ENCODE peak calls at places on chromosome 11, in six cellular contexts. L, E, U, H, B and K are unnamed samples.

GRCh38 chr11:112157274-112157766 is 6.6 kb downstream of the IL18 start:
- DNase-seq in L (no peak), E (peak; percentile 99), U (no peak), H (no peak), B (peak; percentile 99), K (peak; percentile 97)

GRCh38 chr11:61696602-61697001 is 16.4 kb downstream of the DAGLA start:
- DNase-seq in L (no peak), E (no peak), U (no peak), H (no peak), B (no peak), K (no peak)

GRCh38 chr11:63909621-63910506 is 7.1 kb downstream of the RCOR2 start:
- DNase-seq in L (no peak), E (no peak), U (no peak), H (no peak), B (no peak), K (no peak)

GRCh38 chr11:8102296-8102915 is 21.4 kb downstream of the TUB start:
- DNase-seq in L (peak; percentile 23), E (no peak), U (no peak), H (no peak), B (no peak), K (no peak)

GRCh38 chr11:35179466-35180135 is 40.6 kb downstream of the CD44 start:
- DNase-seq in L (no peak), E (no peak), U (no peak), H (no peak), B (peak; percentile 53), K (no peak)

GRCh38 chr11:75913984-75914383 is 99.0 kb downstream of the UVRAG start:
- DNase-seq in L (no peak), E (no peak), U (no peak), H (no peak), B (no peak), K (no peak)

GRCh38 chr11:130578738-130579368 is 130.4 kb downstream of the ADAMTS15 start:
- DNase-seq in L (no peak), E (no peak), U (no peak), H (no peak), B (no peak), K (no peak)

GRCh38 chr11:92141159-92141558 is 83.5 kb upstream of the FAT3 start:
- DNase-seq in L (no peak), E (no peak), U (no peak), H (no peak), B (no peak), K (no peak)

GRCh38 chr11:76276773-76277155 is 70.5 kb upstream of the WNT11 start:
- DNase-seq in L (no peak), E (no peak), U (no peak), H (no peak), B (no peak), K (no peak)

GRCh38 chr11:69213315-69213714 is 57.6 kb downstream of the SMIM38 start:
- DNase-seq in L (peak; percentile 28), E (no peak), U (no peak), H (no peak), B (no peak), K (no peak)

GRCh38 chr11:87239001-87239400 is 201.3 kb downstream of the TMEM135 start:
- DNase-seq in L (no peak), E (no peak), U (no peak), H (no peak), B (peak; percentile 33), K (no peak)
- H3K4me3 ChIP-seq in L (no peak overlapping the region), E (no peak overlapping the region), U (no peak overlapping the region), H (no peak overlapping the region), B (no peak overlapping the region), K (no peak overlapping the region)

GRCh38 chr11:19160839-19161238 is 40.9 kb downstream of the CSRP3 start:
- DNase-seq in L (no peak), E (no peak), U (no peak), H (no peak), B (no peak), K (no peak)
- TF ChIP-seq CTCF in L (no peak), E (no peak), U (no peak), H (no peak), B (no peak), K (no peak)

DNA sequence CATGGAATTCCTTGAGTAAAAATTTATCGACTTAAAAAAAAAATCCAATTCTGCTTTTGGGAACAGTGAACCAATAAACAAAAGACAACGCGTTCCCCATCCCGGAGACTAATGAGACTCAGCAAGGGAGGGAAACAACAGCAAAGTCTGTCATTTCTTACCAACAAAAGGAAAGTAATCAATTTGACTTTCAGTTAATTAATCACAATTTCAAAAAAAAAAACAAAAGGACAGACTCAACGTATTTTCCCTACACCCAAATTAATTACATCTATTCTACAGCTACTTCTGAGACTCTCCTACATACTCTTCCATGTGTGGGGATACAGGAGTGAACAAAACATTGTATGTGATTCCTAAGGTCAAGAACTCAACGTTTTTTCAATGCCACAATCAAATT is 1.9 kb downstream of the RDX start:
- DNase-seq in L (no peak), E (no peak), U (no peak), H (no peak), B (no peak), K (no peak)
- H3K4me3 ChIP-seq in L (no peak overlapping the region), E (no peak overlapping the region), U (no peak overlapping the region), H (peak overlapping the region; percentile 81), B (peak overlapping the region; percentile 79), K (peak overlapping the region; percentile 81)

GRCh38 chr11:121645596-121645995 is 192.8 kb upstream of the SORL1-AS1 start:
- DNase-seq in L (no peak), E (no peak), U (no peak), H (no peak), B (no peak), K (peak; percentile 24)
- TF ChIP-seq CTCF in L (no peak), E (no peak), U (no peak), H (no peak), B (no peak), K (no peak)

GRCh38 chr11:122439911-122440782 is 215.4 kb upstream of the UBASH3B start:
- DNase-seq in L (no peak), E (no peak), U (peak; percentile 25), H (peak; percentile 58), B (peak; percentile 62), K (no peak)
- H3K4me3 ChIP-seq in L (peak overlapping the region; percentile 31), E (peak overlapping the region; percentile 36), U (peak overlapping the region; percentile 42), H (peak overlapping the region; percentile 45), B (peak overlapping the region; percentile 38), K (peak overlapping the region; percentile 42)

DNA sequence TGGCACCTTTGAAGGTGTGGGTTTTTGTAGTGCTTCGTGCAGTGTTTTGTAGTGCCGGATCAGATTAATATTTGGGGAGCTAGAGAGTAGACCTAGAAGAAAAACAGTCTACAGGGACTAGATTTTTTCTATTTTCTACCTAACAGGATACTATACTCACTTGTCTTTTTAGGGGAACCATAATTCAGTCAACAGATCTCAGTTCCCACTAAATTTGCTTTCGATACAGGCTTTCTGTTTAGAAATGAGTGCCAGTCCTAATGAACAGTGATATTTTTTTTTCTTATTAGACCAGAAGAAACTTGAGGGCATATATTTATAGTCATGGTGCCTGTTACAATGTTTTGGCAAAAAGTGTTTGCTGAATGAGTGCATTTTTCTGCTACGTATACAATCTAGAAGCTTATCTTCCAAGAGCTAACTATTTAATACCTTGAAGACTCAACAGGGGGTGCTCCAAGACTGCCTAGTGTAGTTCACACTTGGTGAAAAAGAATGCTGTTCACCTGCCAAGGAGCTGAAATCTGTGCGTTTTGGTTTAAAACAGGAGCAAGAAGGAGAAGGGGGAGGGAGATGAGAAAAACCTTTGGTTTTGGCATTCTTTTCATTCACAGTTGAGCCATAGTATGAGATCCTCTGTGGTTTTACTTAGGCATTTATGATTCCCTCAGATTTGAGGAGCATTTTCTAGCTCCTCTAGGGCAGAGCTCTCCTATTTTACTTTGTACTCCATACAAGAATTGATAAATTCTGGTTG is 44.9 kb upstream of the VSTM5 start:
- DNase-seq in L (no peak), E (peak; percentile 85), U (no peak), H (no peak), B (peak; percentile 87), K (peak; percentile 79)
- TF ChIP-seq CTCF in L (peak; percentile 62), E (peak; percentile 81), U (peak; percentile 63), H (peak; percentile 12), B (peak; percentile 71), K (peak; percentile 68)

GRCh38 chr11:1565904-1566247 is 6.2 kb downstream of the DUSP8 start:
- DNase-seq in L (no peak), E (no peak), U (no peak), H (no peak), B (no peak), K (no peak)
- H3K4me3 ChIP-seq in L (no peak overlapping the region), E (no peak overlapping the region), U (no peak overlapping the region), H (no peak overlapping the region), B (no peak overlapping the region), K (no peak overlapping the region)

GRCh38 chr11:32489464-32489863 is 54.1 kb upstream of the WT1 start:
- DNase-seq in L (no peak), E (no peak), U (no peak), H (no peak), B (no peak), K (no peak)

GRCh38 chr11:32485733-32486132 is 50.4 kb upstream of the WT1 start:
- DNase-seq in L (no peak), E (no peak), U (no peak), H (no peak), B (no peak), K (no peak)

GRCh38 chr11:32487270-32487669 is 51.9 kb upstream of the WT1 start:
- DNase-seq in L (no peak), E (no peak), U (no peak), H (no peak), B (no peak), K (no peak)
- TF ChIP-seq CTCF in L (no peak), E (peak; percentile 15), U (no peak), H (no peak), B (peak; percentile 18), K (peak; percentile 11)

GRCh38 chr11:83427943-83428342 is 141.8 kb upstream of the CCDC90B start:
- DNase-seq in L (no peak), E (no peak), U (no peak), H (no peak), B (no peak), K (no peak)

GRCh38 chr11:83425137-83425466 is 138.9 kb upstream of the CCDC90B start:
- DNase-seq in L (no peak), E (no peak), U (no peak), H (no peak), B (no peak), K (no peak)

DNA sequence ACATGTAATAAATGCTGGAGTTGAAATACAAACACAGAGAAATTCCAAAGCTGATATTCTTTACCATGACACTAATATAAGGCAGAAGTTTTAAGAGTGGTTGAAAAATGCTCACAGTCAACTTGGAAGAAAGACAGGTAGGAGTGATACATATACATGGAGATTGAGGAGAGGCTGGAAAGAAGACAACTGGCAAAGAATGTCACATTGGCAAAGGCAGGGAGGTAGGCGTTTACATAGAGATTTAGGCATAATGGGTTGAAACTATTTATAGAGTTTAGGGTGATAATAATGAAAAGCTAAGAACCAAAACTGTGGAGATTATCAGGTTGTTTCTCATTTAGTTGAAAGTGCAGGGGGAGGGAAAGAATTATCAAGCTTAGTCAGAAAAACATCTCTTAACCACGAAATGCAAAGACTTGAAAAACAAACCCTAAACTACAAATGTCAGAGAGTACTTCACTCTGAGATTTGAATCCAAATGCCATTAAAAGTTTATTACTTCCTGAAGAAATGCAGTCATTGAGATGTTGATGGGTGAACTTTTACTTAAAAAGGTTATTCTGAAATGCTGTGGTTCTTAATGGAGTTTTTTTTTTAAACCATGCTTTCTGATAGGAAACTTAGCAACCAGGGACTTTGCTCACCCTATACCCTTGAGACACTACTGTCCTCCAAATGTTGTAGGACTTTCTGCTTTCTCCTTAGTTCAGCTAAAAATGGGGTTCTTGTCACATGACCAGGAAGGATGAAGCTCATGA is 138.4 kb upstream of the CCDC90B start:
- DNase-seq in L (no peak), E (no peak), U (no peak), H (no peak), B (no peak), K (no peak)
- H3K4me3 ChIP-seq in L (no peak overlapping the region), E (no peak overlapping the region), U (no peak overlapping the region), H (no peak overlapping the region), B (no peak overlapping the region), K (no peak overlapping the region)